ENCODE peak calls at places on chromosomes 6 and 20, in five cellular contexts. D is SK-N-SH, O is HL-60, T is sigmoid colon, Q is spleen. B is an unnamed sample.

GRCh38 chr20:43662943-43663655 is 3.8 kb upstream of the MYBL2 start:
- DNase-seq in D (peak), O (no peak), T (no peak), Q (peak), B (no peak)

GRCh38 chr6:19839237-19839546 is 2.0 kb downstream of the ID4 start:
- DNase-seq in D (no peak), O (no peak), T (no peak), Q (no peak), B (no peak)

GRCh38 chr20:35845561-35845960 is 73.7 kb downstream of the PHF20 start:
- DNase-seq in D (no peak), O (no peak), T (no peak), Q (no peak), B (no peak)

GRCh38 chr6:110687326-110687725 is 127.9 kb downstream of the CDK19 start:
- DNase-seq in D (no peak), O (no peak), T (no peak), Q (no peak), B (no peak)

GRCh38 chr6:137094411-137095008 is 49.7 kb upstream of the IL20RA start:
- DNase-seq in D (peak), O (peak), T (peak), Q (no peak), B (peak)

GRCh38 chr20:35901678-35902544 is 52.4 kb downstream of the SCAND1 start:
- DNase-seq in D (no peak), O (no peak), T (no peak), Q (no peak), B (no peak)

GRCh38 chr20:53884859-53885654 is 185.3 kb downstream of the BCAS1 start:
- DNase-seq in D (no peak), O (no peak), T (no peak), Q (no peak), B (no peak)

GRCh38 chr6:153016846-153017245 is 14.3 kb upstream of the MTRF1L start:
- DNase-seq in D (no peak), O (no peak), T (no peak), Q (no peak), B (no peak)

GRCh38 chr6:170135821-170136471 is 154.9 kb downstream of the DLL1 start:
- DNase-seq in D (peak), O (no peak), T (peak), Q (peak), B (no peak)

GRCh38 chr6:131831392-131831791 is 23.6 kb downstream of the ENPP1 start:
- DNase-seq in D (no peak), O (no peak), T (no peak), Q (no peak), B (no peak)

GRCh38 chr6:166143011-166143410 is 24.6 kb downstream of the TBXT start:
- DNase-seq in D (no peak), O (no peak), T (no peak), Q (no peak), B (no peak)

GRCh38 chr6:19613678-19614077 is 223.5 kb upstream of the ID4 start:
- DNase-seq in D (no peak), O (no peak), T (no peak), Q (no peak), B (no peak)

GRCh38 chr20:38113401-38114325 is 51.4 kb downstream of the TGM2 start:
- DNase-seq in D (no peak), O (peak), T (no peak), Q (no peak), B (no peak)

GRCh38 chr6:10412165-10412947 is 2.5 kb downstream of the TFAP2A start:
- DNase-seq in D (peak), O (peak), T (no peak), Q (peak), B (peak)

GRCh38 chr20:47876348-47877056 is 91.2 kb upstream of the SULF2 start:
- DNase-seq in D (no peak), O (no peak), T (no peak), Q (no peak), B (no peak)

GRCh38 chr6:56399672-56400263 is 152.4 kb upstream of the COL21A1 start:
- DNase-seq in D (no peak), O (no peak), T (no peak), Q (no peak), B (no peak)

GRCh38 chr6:57303931-57304681 is 13.3 kb upstream of the PRIM2 start:
- DNase-seq in D (peak), O (no peak), T (no peak), Q (no peak), B (no peak)

GRCh38 chr6:5537967-5538366 is 276.7 kb downstream of the FARS2 start:
- DNase-seq in D (no peak), O (no peak), T (no peak), Q (no peak), B (no peak)

GRCh38 chr6:329888-330691 is 37.8 kb downstream of the DUSP22 start:
- DNase-seq in D (peak), O (no peak), T (peak), Q (peak), B (no peak)

GRCh38 chr20:14963262-14963663 is 625.9 kb upstream of the FLRT3 start:
- DNase-seq in D (no peak), O (no peak), T (no peak), Q (no peak), B (peak)

GRCh38 chr20:4973330-4974097 is 27.8 kb downstream of the SLC23A2 start:
- DNase-seq in D (no peak), O (peak), T (peak), Q (peak), B (no peak)

GRCh38 chr20:54026300-54027064 is 43.9 kb downstream of the BCAS1 start:
- DNase-seq in D (no peak), O (no peak), T (no peak), Q (no peak), B (no peak)

GRCh38 chr20:43913291-43914025 is 1.2 kb upstream of the TOX2 start:
- DNase-seq in D (no peak), O (no peak), T (no peak), Q (no peak), B (no peak)

GRCh38 chr6:137928286-137928685 is 61.2 kb downstream of the TNFAIP3 start:
- DNase-seq in D (no peak), O (peak), T (no peak), Q (peak), B (no peak)

GRCh38 chr6:6379573-6379972 is 59.1 kb upstream of the F13A1 start:
- DNase-seq in D (no peak), O (no peak), T (no peak), Q (no peak), B (no peak)

GRCh38 chr20:33689493-33689892 is 3.3 kb upstream of the E2F1 start:
- DNase-seq in D (no peak), O (no peak), T (no peak), Q (no peak), B (no peak)

GRCh38 chr20:58113706-58114105 is 114.7 kb downstream of the ANKRD60 start:
- DNase-seq in D (no peak), O (no peak), T (no peak), Q (no peak), B (no peak)

GRCh38 chr20:51562334-51563140 is 20.0 kb upstream of the NFATC2 start:
- DNase-seq in D (peak), O (no peak), T (peak), Q (peak), B (peak)
- TF ChIP-seq CTCF in D (peak), O (no peak), T (no peak), Q (no peak), B (no peak)

DNA sequence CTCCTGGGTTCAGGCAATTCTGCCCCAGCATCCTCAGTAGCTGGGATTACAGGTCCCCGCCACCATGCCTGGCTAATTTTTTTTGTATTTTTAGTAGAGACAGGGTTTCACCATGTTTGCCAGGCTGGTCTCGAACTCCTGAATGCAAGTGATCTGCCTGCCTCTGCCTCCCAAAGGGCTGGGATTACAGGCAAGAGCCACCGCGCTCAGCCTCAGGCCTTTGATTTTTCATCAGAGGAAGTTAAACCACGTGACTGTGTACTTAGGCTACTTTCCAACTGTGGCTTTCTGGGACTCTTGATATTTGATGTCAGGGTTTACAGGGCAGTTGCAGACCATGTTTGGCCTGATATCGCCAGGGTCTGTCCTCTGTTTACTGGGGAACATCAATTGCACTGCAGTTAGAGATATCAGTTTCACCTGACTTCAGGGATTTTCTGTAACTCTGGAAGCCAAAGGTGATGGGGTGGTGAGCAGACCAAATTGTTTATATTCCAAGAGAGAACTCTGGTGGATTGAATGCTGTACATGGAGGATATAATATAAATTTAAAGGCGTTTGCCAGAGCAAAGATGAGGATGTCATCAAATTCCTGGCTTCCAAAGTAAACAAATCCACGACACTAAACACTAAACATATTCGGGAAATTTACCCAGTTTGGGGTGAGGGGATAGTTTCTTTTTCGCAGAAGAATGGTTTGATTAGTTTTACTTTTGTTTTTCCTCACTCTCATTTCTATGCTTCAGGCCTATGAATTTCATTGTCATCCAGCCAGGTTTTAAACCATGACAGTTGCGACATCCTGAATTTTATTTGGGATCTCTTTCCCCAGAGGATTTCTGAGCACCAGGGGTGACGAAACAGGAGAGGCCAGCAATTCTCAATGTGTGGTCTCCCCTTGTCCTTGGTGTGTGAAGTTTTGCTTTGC is 4.2 kb downstream of the PSMF1 start:
- DNase-seq in D (no peak), O (peak), T (no peak), Q (no peak), B (peak)
- H3K4me3 ChIP-seq in D (no peak), O (no peak), T (no peak), Q (no peak), B (no peak)

GRCh38 chr6:1394591-1395463 is 5.5 kb downstream of the FOXF2 start:
- DNase-seq in D (no peak), O (no peak), T (no peak), Q (no peak), B (no peak)

GRCh38 chr6:1395496-1395895 is 6.1 kb downstream of the FOXF2 start:
- DNase-seq in D (no peak), O (no peak), T (no peak), Q (no peak), B (no peak)

GRCh38 chr6:1393641-1394283 is 4.4 kb downstream of the FOXF2 start:
- DNase-seq in D (no peak), O (no peak), T (no peak), Q (no peak), B (no peak)

GRCh38 chr6:1396952-1397868 is 7.8 kb downstream of the FOXF2 start:
- DNase-seq in D (peak), O (peak), T (peak), Q (peak), B (peak)

DNA sequence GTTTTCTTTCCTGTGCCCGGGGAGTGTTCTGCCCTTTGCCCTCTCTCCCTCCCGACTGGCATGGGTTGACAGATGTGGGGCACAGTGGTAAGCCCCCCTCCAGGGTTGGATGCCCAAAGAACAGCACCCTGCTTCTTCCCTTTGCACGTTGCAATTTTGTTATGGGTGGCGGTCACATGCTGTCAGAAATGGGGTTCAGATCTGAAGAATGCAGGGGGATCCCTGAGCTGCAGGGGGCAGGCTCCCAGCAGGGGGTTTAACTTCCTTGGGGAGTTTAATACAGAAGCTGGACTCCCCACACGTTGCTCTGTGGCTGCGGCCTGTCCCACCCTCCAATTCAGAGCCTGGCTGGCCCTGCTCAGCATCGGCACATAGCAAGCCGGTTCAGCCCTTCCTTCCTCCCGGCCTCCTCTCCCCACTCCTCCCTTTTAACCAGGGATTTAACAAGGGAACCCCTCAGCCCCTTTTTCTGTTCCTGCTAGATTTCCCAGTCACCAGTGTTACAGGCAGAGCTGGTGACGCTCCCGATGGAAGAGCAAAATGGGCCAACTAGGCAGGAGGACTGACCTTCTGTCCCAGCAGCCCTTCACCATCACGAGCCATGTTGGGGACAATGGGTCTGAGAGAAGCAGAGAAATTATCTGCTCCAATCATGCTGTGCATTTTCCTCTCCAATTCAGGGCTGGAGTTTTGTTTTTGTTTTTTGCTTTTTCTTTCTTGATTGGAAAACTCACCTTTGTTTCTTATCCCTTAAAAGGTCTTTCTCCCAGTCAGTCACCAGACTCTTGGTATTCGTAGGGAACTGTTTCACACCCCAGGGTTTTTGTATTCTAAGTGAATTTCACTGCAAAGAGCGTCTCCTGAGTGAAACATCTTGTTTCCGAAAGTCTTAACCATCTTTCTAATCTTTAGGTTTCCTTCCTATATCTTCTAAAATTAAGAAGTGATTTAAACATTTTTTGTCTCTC is 6.8 kb downstream of the FOXF2 start:
- DNase-seq in D (no peak), O (no peak), T (no peak), Q (no peak), B (no peak)
- TF ChIP-seq POLR2AphosphoS5 in D (no peak), O (no peak), T (no peak), Q (no peak), B (no peak)

GRCh38 chr20:63979549-63980316 is at the start of gene SAMD10:
- DNase-seq in D (peak), O (peak), T (no peak), Q (peak), B (no peak)
- TF ChIP-seq CTCF in D (no peak), O (no peak), T (peak), Q (peak), B (no peak)

GRCh38 chr20:64045346-64046011 is 4.0 kb downstream of the SOX18 start:
- DNase-seq in D (no peak), O (no peak), T (no peak), Q (no peak), B (no peak)

GRCh38 chr20:64049060-64049886 is at the start of gene SOX18:
- DNase-seq in D (peak), O (peak), T (no peak), Q (peak), B (no peak)

GRCh38 chr20:64048402-64049044 is 916 bp downstream of the SOX18 start:
- DNase-seq in D (peak), O (no peak), T (no peak), Q (no peak), B (no peak)

GRCh38 chr20:64047968-64048401 is 1.5 kb downstream of the SOX18 start:
- DNase-seq in D (no peak), O (no peak), T (no peak), Q (no peak), B (no peak)

DNA sequence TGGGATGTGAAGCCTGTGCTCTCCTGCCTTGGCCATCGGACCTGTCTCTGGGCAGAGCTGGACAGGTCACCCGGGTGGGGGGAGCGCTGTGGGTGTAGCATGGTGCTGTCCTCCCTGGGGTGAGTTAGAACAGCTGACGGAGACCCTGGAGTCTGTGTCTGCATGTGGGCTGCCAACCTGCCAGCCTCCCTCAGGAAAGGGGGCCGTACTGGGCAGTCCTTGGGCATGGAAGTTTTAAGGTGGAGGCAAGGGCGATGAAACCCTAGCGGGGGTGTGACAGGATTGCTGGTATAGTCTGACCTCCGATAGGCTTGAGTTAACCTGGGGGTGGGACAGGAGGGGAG is 2.4 kb downstream of the SOX18 start:
- DNase-seq in D (no peak), O (no peak), T (no peak), Q (no peak), B (no peak)
- H3K4me3 ChIP-seq in D (no peak), O (no peak), T (peak), Q (peak), B (no peak)

GRCh38 chr6:9028086-9028485 is 592.7 kb upstream of the SLC35B3 start:
- DNase-seq in D (no peak), O (no peak), T (no peak), Q (no peak), B (no peak)
- TF ChIP-seq POLR2AphosphoS5 in D (no peak), O (no peak), T (no peak), Q (no peak), B (no peak)

GRCh38 chr6:16759646-16760535 is 1.4 kb downstream of the ATXN1 start:
- DNase-seq in D (peak), O (peak), T (peak), Q (peak), B (peak)
- TF ChIP-seq CTCF in D (peak), O (no peak), T (peak), Q (no peak), B (peak)

DNA sequence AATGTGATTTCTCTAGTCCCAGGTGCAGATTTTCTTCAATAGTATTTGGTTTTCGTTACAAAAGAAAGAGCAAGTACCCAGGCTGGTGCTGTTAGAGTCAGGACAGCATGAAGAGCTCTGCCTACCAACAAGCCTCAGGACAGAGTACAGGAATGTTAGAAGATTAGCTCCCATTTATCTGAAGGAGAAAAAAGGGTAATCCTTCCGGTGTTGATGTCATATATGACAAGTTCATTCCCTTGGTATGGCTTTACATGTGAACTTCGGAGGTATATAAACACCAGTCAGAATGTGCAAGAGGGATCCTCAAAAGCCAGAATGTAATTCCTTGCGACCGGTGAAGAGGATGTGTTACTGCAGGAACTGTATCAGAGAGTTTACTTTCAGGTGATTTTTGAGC is 194.1 kb upstream of the ZNF184 start:
- DNase-seq in D (no peak), O (no peak), T (no peak), Q (no peak), B (no peak)
- H3K4me3 ChIP-seq in D (no peak), O (no peak), T (no peak), Q (no peak), B (no peak)

GRCh38 chr20:46398963-46399362 is 7.5 kb downstream of the ELMO2 start:
- DNase-seq in D (no peak), O (no peak), T (no peak), Q (no peak), B (no peak)

GRCh38 chr20:46400828-46401477 is 5.5 kb downstream of the ELMO2 start:
- DNase-seq in D (no peak), O (peak), T (no peak), Q (no peak), B (no peak)

GRCh38 chr20:46401478-46401860 is 4.9 kb downstream of the ELMO2 start:
- DNase-seq in D (no peak), O (no peak), T (no peak), Q (no peak), B (no peak)

GRCh38 chr20:46399401-46399800 is 7.0 kb downstream of the ELMO2 start:
- DNase-seq in D (no peak), O (peak), T (no peak), Q (no peak), B (peak)

GRCh38 chr20:46400253-46400652 is 6.2 kb downstream of the ELMO2 start:
- DNase-seq in D (no peak), O (peak), T (peak), Q (no peak), B (no peak)
- TF ChIP-seq POLR2AphosphoS5 in D (no peak), O (no peak), T (peak), Q (no peak), B (peak)

B was measured in prostate gland.